ENCODE peak calls at places on chromosome 9, in four cellular contexts. R, S, O and G are unnamed samples.

GRCh38 chr9:116686693-116687073 is 422 bp upstream of the TRIM32 start:
- DNase-seq in R (no peak), S (peak), O (no peak), G (no peak)

GRCh38 chr9:91220491-91221135 is 141.1 kb downstream of the AUH start:
- DNase-seq in S (no peak), R (no peak), O (no peak), G (no peak)

GRCh38 chr9:117763314-117763713 is 59.1 kb downstream of the TLR4 start:
- DNase-seq in O (no peak), S (no peak), R (no peak), G (no peak)

GRCh38 chr9:91162784-91163440 is 198.8 kb downstream of the AUH start:
- DNase-seq in O (no peak), S (no peak), R (peak), G (no peak)

GRCh38 chr9:122922713-122923112 is 8.6 kb downstream of the ZBTB26 start:
- DNase-seq in S (no peak), R (no peak), O (no peak), G (no peak)

GRCh38 chr9:116998305-116998704 is 311.2 kb downstream of the TRIM32 start:
- DNase-seq in R (no peak), S (no peak), O (no peak), G (no peak)

GRCh38 chr9:89687848-89688247 is 83.0 kb downstream of the GADD45G start:
- DNase-seq in R (no peak), O (no peak), S (no peak), G (no peak)

GRCh38 chr9:86891091-86891490 is 56.2 kb downstream of the GAS1 start:
- DNase-seq in S (no peak), O (no peak), R (no peak), G (no peak)

GRCh38 chr9:75063556-75064305 is 24.2 kb downstream of the NMRK1 start:
- DNase-seq in R (no peak), O (no peak), S (no peak), G (no peak)

GRCh38 chr9:90915693-90916092 is 114.1 kb downstream of the SYK start:
- DNase-seq in O (peak), R (no peak), S (no peak), G (peak)

GRCh38 chr9:133146746-133147411 is 16.8 kb downstream of the GBGT1 start:
- DNase-seq in O (no peak), S (no peak), R (no peak), G (no peak)

GRCh38 chr9:106916491-106917235 is 53.7 kb downstream of the ZNF462 start:
- DNase-seq in O (no peak), S (peak), R (no peak), G (no peak)
- TF ChIP-seq POLR2AphosphoS5 in O (no peak), S (no peak), R (no peak), G (peak)

GRCh38 chr9:107707915-107708441 is 218.4 kb upstream of the KLF4 start:
- DNase-seq in R (no peak), O (no peak), S (no peak), G (no peak)
- TF ChIP-seq TCF12 in R (no peak), O (no peak), S (no peak), G (no peak)

GRCh38 chr9:134266418-134266817 is 59.8 kb upstream of the RXRA start:
- DNase-seq in S (no peak), R (no peak), O (no peak), G (no peak)

GRCh38 chr9:134265078-134265477 is 61.2 kb upstream of the RXRA start:
- DNase-seq in S (peak), O (no peak), R (no peak), G (no peak)

GRCh38 chr9:134271338-134272301 is 54.6 kb upstream of the RXRA start:
- DNase-seq in R (no peak), S (no peak), O (no peak), G (no peak)

GRCh38 chr9:134267305-134268265 is 58.7 kb upstream of the RXRA start:
- DNase-seq in S (peak), O (no peak), R (no peak), G (no peak)

GRCh38 chr9:134268308-134268724 is 57.9 kb upstream of the RXRA start:
- DNase-seq in O (no peak), R (peak), S (peak), G (no peak)
- TF ChIP-seq POLR2AphosphoS5 in O (no peak), R (no peak), S (no peak), G (no peak)

DNA sequence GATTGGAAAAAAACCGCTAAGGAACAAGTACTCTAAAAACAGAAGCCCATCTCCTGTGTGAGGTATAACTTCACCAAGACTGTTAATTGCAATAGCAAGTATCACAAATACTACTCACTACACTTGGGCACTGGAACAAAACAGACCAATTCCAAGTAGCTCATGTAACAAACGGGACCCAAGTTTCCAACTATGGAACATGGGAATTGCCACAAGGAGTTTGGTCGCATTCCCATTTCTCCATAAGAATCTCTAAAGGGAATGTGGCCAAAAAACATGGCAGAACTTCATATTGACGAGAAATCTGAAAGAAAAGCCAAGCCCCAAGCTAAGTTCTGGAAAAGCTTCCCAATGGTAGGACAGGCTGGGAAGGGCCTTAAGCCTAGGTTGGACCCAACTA is 162.5 kb downstream of the MAPKAP1 start:
- DNase-seq in S (no peak), O (no peak), R (no peak), G (no peak)
- TF ChIP-seq TCF12 in S (no peak), O (no peak), R (no peak), G (no peak)